ENCODE peak calls at places on chromosomes 7 and 10, in six cellular contexts. One of them, this sample, is unnamed.
A peak's percentile ranks its signal among the peaks of the same experiment; 100 is the strongest.

GRCh38 chr10:101830322-101831168 is 12.3 kb upstream of the OGA start:
- DNase-seq in cardiac fibroblast: peak; percentile 87
- DNase-seq in PC-3: peak; percentile 80
- DNase-seq in activated CD8-positive, alpha-beta memory T cell treated with anti-CD3 and anti-CD28 coated beads for 48 hours: peak; percentile 76
- DNase-seq in HT1080: peak; percentile 46
- DNase-seq in T-helper 9 cell: peak; percentile 95
- DNase-seq in this sample: peak; percentile 86

GRCh38 chr10:125448596-125448995 is 234.4 kb downstream of the TEX36 start:
- DNase-seq in cardiac fibroblast: peak; percentile 2
- DNase-seq in activated CD8-positive, alpha-beta memory T cell treated with anti-CD3 and anti-CD28 coated beads for 48 hours: no peak
- DNase-seq in HT1080: peak; percentile 39
- DNase-seq in PC-3: peak; percentile 30
- DNase-seq in T-helper 9 cell: no peak
- DNase-seq in this sample: peak; percentile 79

GRCh38 chr7:71987200-71987767 is 424.9 kb downstream of the CALN1 start:
- DNase-seq in activated CD8-positive, alpha-beta memory T cell treated with anti-CD3 and anti-CD28 coated beads for 48 hours: no peak
- DNase-seq in PC-3: no peak
- DNase-seq in HT1080: no peak
- DNase-seq in cardiac fibroblast: no peak
- DNase-seq in T-helper 9 cell: no peak
- DNase-seq in this sample: no peak

GRCh38 chr10:133235891-133236321 is 1.7 kb upstream of the VENTX start:
- DNase-seq in T-helper 9 cell: no peak
- DNase-seq in activated CD8-positive, alpha-beta memory T cell treated with anti-CD3 and anti-CD28 coated beads for 48 hours: no peak
- DNase-seq in PC-3: no peak
- DNase-seq in HT1080: no peak
- DNase-seq in cardiac fibroblast: no peak
- DNase-seq in this sample: no peak

GRCh38 chr10:88157981-88158465 is 294.6 kb downstream of the PTEN start:
- DNase-seq in cardiac fibroblast: peak; percentile 89
- DNase-seq in activated CD8-positive, alpha-beta memory T cell treated with anti-CD3 and anti-CD28 coated beads for 48 hours: no peak
- DNase-seq in T-helper 9 cell: no peak
- DNase-seq in HT1080: peak; percentile 90
- DNase-seq in PC-3: no peak
- DNase-seq in this sample: no peak

GRCh38 chr7:55546826-55547225 is 25.5 kb downstream of the VOPP1 start:
- DNase-seq in HT1080: peak; percentile 94
- DNase-seq in T-helper 9 cell: no peak
- DNase-seq in PC-3: peak; percentile 97
- DNase-seq in activated CD8-positive, alpha-beta memory T cell treated with anti-CD3 and anti-CD28 coated beads for 48 hours: no peak
- DNase-seq in cardiac fibroblast: peak; percentile 87
- DNase-seq in this sample: no peak

GRCh38 chr7:15801565-15801964 is 115.1 kb upstream of the MEOX2 start:
- DNase-seq in HT1080: peak; percentile 73
- DNase-seq in PC-3: no peak
- DNase-seq in T-helper 9 cell: no peak
- DNase-seq in activated CD8-positive, alpha-beta memory T cell treated with anti-CD3 and anti-CD28 coated beads for 48 hours: no peak
- DNase-seq in cardiac fibroblast: peak; percentile 86
- DNase-seq in this sample: no peak

GRCh38 chr10:63595072-63595471 is 73.9 kb downstream of the REEP3 start:
- DNase-seq in T-helper 9 cell: no peak
- DNase-seq in PC-3: no peak
- DNase-seq in HT1080: no peak
- DNase-seq in activated CD8-positive, alpha-beta memory T cell treated with anti-CD3 and anti-CD28 coated beads for 48 hours: no peak
- DNase-seq in cardiac fibroblast: peak; percentile 18
- DNase-seq in this sample: no peak

GRCh38 chr10:22554481-22555182 is 159.7 kb downstream of the PIP4K2A start:
- DNase-seq in cardiac fibroblast: peak; percentile 70
- DNase-seq in HT1080: no peak
- DNase-seq in T-helper 9 cell: no peak
- DNase-seq in PC-3: no peak
- DNase-seq in activated CD8-positive, alpha-beta memory T cell treated with anti-CD3 and anti-CD28 coated beads for 48 hours: no peak
- DNase-seq in this sample: no peak

GRCh38 chr10:101938316-101939272 is 95.0 kb upstream of the KCNIP2 start:
- DNase-seq in cardiac fibroblast: peak; percentile 86
- DNase-seq in T-helper 9 cell: no peak
- DNase-seq in HT1080: peak; percentile 76
- DNase-seq in activated CD8-positive, alpha-beta memory T cell treated with anti-CD3 and anti-CD28 coated beads for 48 hours: no peak
- DNase-seq in PC-3: peak; percentile 65
- DNase-seq in this sample: no peak

GRCh38 chr10:103834436-103835095 is 20.8 kb downstream of the SH3PXD2A start:
- DNase-seq in activated CD8-positive, alpha-beta memory T cell treated with anti-CD3 and anti-CD28 coated beads for 48 hours: no peak
- DNase-seq in cardiac fibroblast: no peak
- DNase-seq in T-helper 9 cell: no peak
- DNase-seq in PC-3: no peak
- DNase-seq in HT1080: no peak
- DNase-seq in this sample: no peak

GRCh38 chr7:140697447-140698143 is 1.1 kb downstream of the NDUFB2 start:
- DNase-seq in activated CD8-positive, alpha-beta memory T cell treated with anti-CD3 and anti-CD28 coated beads for 48 hours: no peak
- DNase-seq in PC-3: no peak
- DNase-seq in T-helper 9 cell: no peak
- DNase-seq in cardiac fibroblast: peak; percentile 56
- DNase-seq in HT1080: no peak
- DNase-seq in this sample: no peak

GRCh38 chr7:45606050-45606449 is 31.9 kb downstream of the ADCY1 start:
- DNase-seq in T-helper 9 cell: no peak
- DNase-seq in cardiac fibroblast: no peak
- DNase-seq in HT1080: no peak
- DNase-seq in PC-3: no peak
- DNase-seq in activated CD8-positive, alpha-beta memory T cell treated with anti-CD3 and anti-CD28 coated beads for 48 hours: no peak
- DNase-seq in this sample: no peak

GRCh38 chr10:120436431-120437142 is 20.4 kb upstream of the PLPP4 start:
- DNase-seq in HT1080: peak; percentile 89
- DNase-seq in cardiac fibroblast: no peak
- DNase-seq in T-helper 9 cell: no peak
- DNase-seq in PC-3: peak; percentile 17
- DNase-seq in activated CD8-positive, alpha-beta memory T cell treated with anti-CD3 and anti-CD28 coated beads for 48 hours: no peak
- DNase-seq in this sample: no peak

GRCh38 chr7:6546852-6547251 is 4.4 kb downstream of the GRID2IP start:
- DNase-seq in PC-3: peak; percentile 43
- DNase-seq in T-helper 9 cell: no peak
- DNase-seq in activated CD8-positive, alpha-beta memory T cell treated with anti-CD3 and anti-CD28 coated beads for 48 hours: no peak
- DNase-seq in HT1080: no peak
- DNase-seq in cardiac fibroblast: no peak
- DNase-seq in this sample: peak; percentile 39

GRCh38 chr10:84114088-84114667 is 25.1 kb upstream of the GHITM start:
- DNase-seq in HT1080: no peak
- DNase-seq in cardiac fibroblast: peak; percentile 3
- DNase-seq in activated CD8-positive, alpha-beta memory T cell treated with anti-CD3 and anti-CD28 coated beads for 48 hours: no peak
- DNase-seq in PC-3: peak; percentile 26
- DNase-seq in T-helper 9 cell: no peak
- DNase-seq in this sample: no peak

GRCh38 chr10:11204355-11204879 is 186.7 kb downstream of the CELF2 start:
- DNase-seq in PC-3: no peak
- DNase-seq in activated CD8-positive, alpha-beta memory T cell treated with anti-CD3 and anti-CD28 coated beads for 48 hours: no peak
- DNase-seq in cardiac fibroblast: no peak
- DNase-seq in T-helper 9 cell: no peak
- DNase-seq in HT1080: peak; percentile 22
- DNase-seq in this sample: no peak

GRCh38 chr7:89605362-89605761 is 548.9 kb upstream of the STEAP1 start:
- DNase-seq in HT1080: no peak
- DNase-seq in activated CD8-positive, alpha-beta memory T cell treated with anti-CD3 and anti-CD28 coated beads for 48 hours: no peak
- DNase-seq in cardiac fibroblast: no peak
- DNase-seq in T-helper 9 cell: no peak
- DNase-seq in PC-3: no peak
- DNase-seq in this sample: peak; percentile 24

GRCh38 chr10:30811665-30812017 is 182.1 kb upstream of the LYZL2 start:
- DNase-seq in T-helper 9 cell: no peak
- DNase-seq in cardiac fibroblast: no peak
- DNase-seq in PC-3: no peak
- DNase-seq in HT1080: no peak
- DNase-seq in activated CD8-positive, alpha-beta memory T cell treated with anti-CD3 and anti-CD28 coated beads for 48 hours: no peak
- DNase-seq in this sample: no peak

GRCh38 chr7:116528008-116528789 is 3.4 kb downstream of the CAV1 start:
- DNase-seq in cardiac fibroblast: peak; percentile 96
- DNase-seq in PC-3: peak; percentile 85
- DNase-seq in HT1080: peak; percentile 94
- DNase-seq in activated CD8-positive, alpha-beta memory T cell treated with anti-CD3 and anti-CD28 coated beads for 48 hours: no peak
- DNase-seq in T-helper 9 cell: no peak
- DNase-seq in this sample: no peak

GRCh38 chr10:73597346-73597745 is 6.2 kb upstream of the USP54 start:
- DNase-seq in PC-3: peak; percentile 72
- DNase-seq in HT1080: peak; percentile 75
- DNase-seq in activated CD8-positive, alpha-beta memory T cell treated with anti-CD3 and anti-CD28 coated beads for 48 hours: no peak
- DNase-seq in T-helper 9 cell: no peak
- DNase-seq in cardiac fibroblast: peak; percentile 38
- DNase-seq in this sample: no peak

GRCh38 chr7:69245646-69246045 is 352.6 kb upstream of the AUTS2 start:
- DNase-seq in activated CD8-positive, alpha-beta memory T cell treated with anti-CD3 and anti-CD28 coated beads for 48 hours: no peak
- DNase-seq in HT1080: peak; percentile 1
- DNase-seq in PC-3: no peak
- DNase-seq in T-helper 9 cell: no peak
- DNase-seq in cardiac fibroblast: no peak
- DNase-seq in this sample: no peak

GRCh38 chr7:93817561-93817960 is 73.0 kb downstream of the TFPI2 start:
- DNase-seq in HT1080: peak; percentile 33
- DNase-seq in T-helper 9 cell: no peak
- DNase-seq in activated CD8-positive, alpha-beta memory T cell treated with anti-CD3 and anti-CD28 coated beads for 48 hours: no peak
- DNase-seq in PC-3: no peak
- DNase-seq in cardiac fibroblast: peak; percentile 68
- DNase-seq in this sample: no peak

GRCh38 chr7:156527458-156527890 is 113.1 kb upstream of the RNF32 start:
- DNase-seq in HT1080: no peak
- DNase-seq in cardiac fibroblast: no peak
- DNase-seq in T-helper 9 cell: no peak
- DNase-seq in PC-3: no peak
- DNase-seq in activated CD8-positive, alpha-beta memory T cell treated with anti-CD3 and anti-CD28 coated beads for 48 hours: no peak
- DNase-seq in this sample: no peak

GRCh38 chr10:70546585-70546984 is 56.0 kb downstream of the PRF1 start:
- DNase-seq in PC-3: no peak
- DNase-seq in HT1080: no peak
- DNase-seq in T-helper 9 cell: no peak
- DNase-seq in cardiac fibroblast: no peak
- DNase-seq in activated CD8-positive, alpha-beta memory T cell treated with anti-CD3 and anti-CD28 coated beads for 48 hours: no peak
- DNase-seq in this sample: no peak

GRCh38 chr7:32536585-32536984 is 41.3 kb downstream of the AVL9 start:
- DNase-seq in T-helper 9 cell: no peak
- DNase-seq in HT1080: peak; percentile 82
- DNase-seq in activated CD8-positive, alpha-beta memory T cell treated with anti-CD3 and anti-CD28 coated beads for 48 hours: no peak
- DNase-seq in PC-3: peak; percentile 86
- DNase-seq in cardiac fibroblast: peak; percentile 72
- DNase-seq in this sample: no peak

GRCh38 chr7:108455833-108456677 is at the start of gene NRCAM:
- DNase-seq in T-helper 9 cell: no peak
- DNase-seq in PC-3: no peak
- DNase-seq in cardiac fibroblast: peak; percentile 70
- DNase-seq in HT1080: peak; percentile 55
- DNase-seq in activated CD8-positive, alpha-beta memory T cell treated with anti-CD3 and anti-CD28 coated beads for 48 hours: peak; percentile 10
- DNase-seq in this sample: peak; percentile 94

GRCh38 chr7:135650831-135651573 is 11.3 kb upstream of the STMP1 start:
- DNase-seq in T-helper 9 cell: no peak
- DNase-seq in cardiac fibroblast: peak; percentile 81
- DNase-seq in activated CD8-positive, alpha-beta memory T cell treated with anti-CD3 and anti-CD28 coated beads for 48 hours: no peak
- DNase-seq in PC-3: no peak
- DNase-seq in HT1080: peak; percentile 97
- DNase-seq in this sample: no peak

GRCh38 chr7:135672560-135673359 is 10.4 kb downstream of the STMP1 start:
- DNase-seq in T-helper 9 cell: no peak
- DNase-seq in HT1080: peak; percentile 60
- DNase-seq in activated CD8-positive, alpha-beta memory T cell treated with anti-CD3 and anti-CD28 coated beads for 48 hours: no peak
- DNase-seq in cardiac fibroblast: peak; percentile 90
- DNase-seq in PC-3: peak; percentile 75
- DNase-seq in this sample: no peak

GRCh38 chr10:118563373-118563890 is 32.0 kb downstream of the PRLHR start:
- DNase-seq in cardiac fibroblast: no peak
- DNase-seq in HT1080: no peak
- DNase-seq in activated CD8-positive, alpha-beta memory T cell treated with anti-CD3 and anti-CD28 coated beads for 48 hours: no peak
- DNase-seq in T-helper 9 cell: no peak
- DNase-seq in PC-3: no peak
- DNase-seq in this sample: no peak

GRCh38 chr10:121244791-121245190 is 353.5 kb downstream of the FGFR2 start:
- DNase-seq in cardiac fibroblast: no peak
- DNase-seq in activated CD8-positive, alpha-beta memory T cell treated with anti-CD3 and anti-CD28 coated beads for 48 hours: no peak
- DNase-seq in T-helper 9 cell: no peak
- DNase-seq in PC-3: no peak
- DNase-seq in HT1080: peak; percentile 53
- DNase-seq in this sample: no peak

GRCh38 chr10:2208106-2208505 is 470.8 kb upstream of the ADARB2 start:
- DNase-seq in activated CD8-positive, alpha-beta memory T cell treated with anti-CD3 and anti-CD28 coated beads for 48 hours: no peak
- DNase-seq in PC-3: no peak
- DNase-seq in HT1080: peak; percentile 50
- DNase-seq in T-helper 9 cell: no peak
- DNase-seq in cardiac fibroblast: peak; percentile 5
- DNase-seq in this sample: no peak

GRCh38 chr10:68095176-68095575 is 14.1 kb upstream of the MYPN start:
- DNase-seq in cardiac fibroblast: peak; percentile 76
- DNase-seq in activated CD8-positive, alpha-beta memory T cell treated with anti-CD3 and anti-CD28 coated beads for 48 hours: no peak
- DNase-seq in T-helper 9 cell: no peak
- DNase-seq in HT1080: peak; percentile 88
- DNase-seq in PC-3: peak; percentile 94
- DNase-seq in this sample: no peak

GRCh38 chr10:43689618-43689954 is 40.9 kb upstream of the ZNF32 start:
- DNase-seq in PC-3: peak; percentile 14
- DNase-seq in activated CD8-positive, alpha-beta memory T cell treated with anti-CD3 and anti-CD28 coated beads for 48 hours: no peak
- DNase-seq in HT1080: no peak
- DNase-seq in T-helper 9 cell: no peak
- DNase-seq in cardiac fibroblast: peak; percentile 65
- DNase-seq in this sample: peak; percentile 60